ENCODE peak calls at places on chromosome 19, in four cellular contexts. N, K, R and I are unnamed samples.

GRCh38 chr19:13401388-13401787 is 104.9 kb downstream of the CACNA1A start:
- DNase-seq in K (no peak), N (no peak), R (no peak), I (peak)

GRCh38 chr19:42038675-42039074 is 31.3 kb downstream of the GRIK5 start:
- DNase-seq in N (no peak), K (no peak), R (peak), I (no peak)

GRCh38 chr19:41426952-41427646 is at the start of gene B3GNT8:
- DNase-seq in R (peak), K (peak), N (no peak), I (no peak)

GRCh38 chr19:54418030-54418929 is 3.0 kb downstream of the TTYH1 start:
- DNase-seq in K (no peak), N (no peak), R (no peak), I (no peak)

GRCh38 chr19:41808663-41809566 is 12.5 kb downstream of the CEACAM3 start:
- DNase-seq in R (peak), K (no peak), N (no peak), I (no peak)

GRCh38 chr19:50703915-50704548 is 15.6 kb downstream of the SHANK1 start:
- DNase-seq in K (no peak), R (no peak), N (no peak), I (no peak)

GRCh38 chr19:14383898-14384669 is 2.8 kb downstream of the ADGRE5 start:
- DNase-seq in K (peak), R (no peak), N (no peak), I (no peak)

GRCh38 chr19:5170329-5170745 is 170.3 kb downstream of the PTPRS start:
- DNase-seq in N (no peak), K (no peak), R (no peak), I (no peak)

GRCh38 chr19:28553764-28554163 is 659.2 kb downstream of the UQCRFS1 start:
- DNase-seq in N (no peak), K (no peak), R (no peak), I (no peak)

GRCh38 chr19:13234518-13234917 is 84.3 kb downstream of the IER2 start:
- DNase-seq in N (no peak), K (no peak), R (peak), I (no peak)

GRCh38 chr19:46828484-46828883 is 22.2 kb downstream of the AP2S1 start:
- DNase-seq in R (no peak), K (no peak), N (no peak), I (no peak)

GRCh38 chr19:40762754-40763153 is 11.8 kb downstream of the SNRPA start:
- DNase-seq in N (no peak), K (no peak), R (no peak), I (no peak)

GRCh38 chr19:12840091-12841079 is 2.1 kb downstream of the MAST1 start:
- DNase-seq in R (peak), N (no peak), K (no peak), I (peak)

GRCh38 chr19:3708207-3708931 is at the start of gene TJP3:
- DNase-seq in K (no peak), R (no peak), N (no peak), I (no peak)

GRCh38 chr19:7831452-7831851 is 1.4 kb downstream of the EVI5L start:
- DNase-seq in N (no peak), R (no peak), K (no peak), I (no peak)

GRCh38 chr19:5293607-5294089 is 47.0 kb downstream of the PTPRS start:
- DNase-seq in R (no peak), N (no peak), K (no peak), I (peak)

GRCh38 chr19:51503428-51503827 is 1.8 kb upstream of the SIGLEC12 start:
- DNase-seq in R (no peak), N (no peak), K (no peak), I (no peak)

GRCh38 chr19:372306-372890 is 27.8 kb upstream of the MIER2 start:
- DNase-seq in R (peak), K (no peak), N (peak), I (peak)

GRCh38 chr19:2356036-2356646 is 3.9 kb upstream of the TMPRSS9 start:
- DNase-seq in R (no peak), N (no peak), K (no peak), I (no peak)

GRCh38 chr19:37716140-37716539 is 3.4 kb downstream of the ZNF607 start:
- DNase-seq in K (no peak), N (no peak), R (no peak), I (no peak)

GRCh38 chr19:37719927-37720265 is 335 bp upstream of the ZNF607 start:
- DNase-seq in K (no peak), R (no peak), N (no peak), I (no peak)

GRCh38 chr19:37719111-37719926 is at the start of gene ZNF607:
- DNase-seq in N (no peak), R (peak), K (peak), I (peak)

GRCh38 chr19:37718357-37718756 is 1.2 kb downstream of the ZNF607 start:
- DNase-seq in K (no peak), R (no peak), N (no peak), I (no peak)
- H3K4me3 ChIP-seq in K (peak), R (peak), N (peak), I (peak)

GRCh38 chr19:16714702-16715294 is 4.8 kb upstream of the NWD1 start:
- DNase-seq in N (no peak), R (peak), K (peak), I (peak)
- TF ChIP-seq CTCF in N (peak), R (peak), K (peak), I (peak)

GRCh38 chr19:6766357-6767080 is 716 bp downstream of the SH2D3A start:
- DNase-seq in R (no peak), N (no peak), K (no peak), I (no peak)
- H3K4me3 ChIP-seq in R (peak), N (no peak), K (no peak), I (no peak)

DNA sequence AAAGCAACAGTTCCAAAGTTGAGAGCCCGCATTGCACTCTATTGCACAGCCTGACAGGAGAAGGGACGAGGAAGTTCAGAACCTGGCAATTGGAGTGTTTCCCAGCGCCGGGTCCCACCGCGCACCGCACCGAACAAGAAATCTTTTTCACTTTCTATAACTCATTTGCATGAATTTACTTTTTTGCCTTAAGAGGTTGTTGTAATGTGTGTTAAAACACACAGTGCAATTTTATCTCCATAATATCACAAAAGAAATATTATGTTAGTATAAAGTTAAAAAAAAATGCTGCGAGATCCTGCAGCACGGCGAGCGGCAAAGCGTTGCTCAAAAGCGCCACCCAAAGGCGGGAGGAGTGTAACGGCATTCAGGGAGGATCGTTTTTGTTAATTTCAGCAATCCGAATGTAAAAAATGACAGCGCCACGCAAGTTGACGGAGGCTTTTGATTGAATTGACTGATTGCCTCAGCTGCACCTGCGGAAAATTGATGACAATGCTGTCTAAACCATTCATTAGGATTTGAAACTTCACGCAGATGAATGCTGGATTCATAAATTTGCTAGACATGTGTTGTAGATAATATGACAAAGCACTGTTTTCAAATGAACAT is 303.6 kb upstream of the ZNF507 start:
- DNase-seq in K (no peak), R (peak), N (no peak), I (no peak)
- TF ChIP-seq CTCF in K (no peak), R (peak), N (peak), I (peak)